ENCODE peak calls at places on chromosomes 7 and 10, in ten cellular contexts. One of them, this sample, is unnamed.

GRCh38 chr10:34137955-34138354 is 677.1 kb downstream of the PARD3 start:
- DNase-seq in GM10248: no peak
- DNase-seq in GM20000: no peak
- DNase-seq in HFFc6: peak
- DNase-seq in HepG2: no peak
- DNase-seq in GM13977: no peak
- DNase-seq in IMR-90: no peak
- DNase-seq in fibroblast of pulmonary artery: no peak
- DNase-seq in NB4: no peak
- DNase-seq in WTC11: no peak
- DNase-seq in this sample: no peak

GRCh38 chr7:37067961-37068536 is 343.8 kb upstream of the AOAH start:
- DNase-seq in NB4: no peak
- DNase-seq in GM10248: no peak
- DNase-seq in GM20000: no peak
- DNase-seq in HepG2: no peak
- DNase-seq in IMR-90: peak
- DNase-seq in HFFc6: no peak
- DNase-seq in WTC11: no peak
- DNase-seq in fibroblast of pulmonary artery: no peak
- DNase-seq in GM13977: no peak
- DNase-seq in this sample: no peak

GRCh38 chr10:69209787-69210480 is 10.2 kb upstream of the HKDC1 start:
- DNase-seq in WTC11: no peak
- DNase-seq in fibroblast of pulmonary artery: no peak
- DNase-seq in GM10248: no peak
- DNase-seq in IMR-90: no peak
- DNase-seq in NB4: no peak
- DNase-seq in HepG2: no peak
- DNase-seq in HFFc6: no peak
- DNase-seq in GM13977: no peak
- DNase-seq in GM20000: no peak
- DNase-seq in this sample: no peak

GRCh38 chr7:103573479-103574058 is 127.6 kb upstream of the SLC26A5 start:
- DNase-seq in GM13977: peak
- DNase-seq in WTC11: no peak
- DNase-seq in GM20000: peak
- DNase-seq in HFFc6: peak
- DNase-seq in GM10248: peak
- DNase-seq in NB4: peak
- DNase-seq in HepG2: peak
- DNase-seq in fibroblast of pulmonary artery: peak
- DNase-seq in IMR-90: peak
- DNase-seq in this sample: peak

GRCh38 chr7:4959881-4960280 is 894 bp upstream of the MMD2 start:
- DNase-seq in GM10248: no peak
- DNase-seq in fibroblast of pulmonary artery: no peak
- DNase-seq in HFFc6: no peak
- DNase-seq in GM20000: peak
- DNase-seq in HepG2: no peak
- DNase-seq in WTC11: no peak
- DNase-seq in GM13977: no peak
- DNase-seq in IMR-90: no peak
- DNase-seq in NB4: no peak
- DNase-seq in this sample: no peak

GRCh38 chr7:48337012-48337621 is 165.9 kb downstream of the ABCA13 start:
- DNase-seq in GM13977: peak
- DNase-seq in fibroblast of pulmonary artery: peak
- DNase-seq in HFFc6: peak
- DNase-seq in GM20000: peak
- DNase-seq in NB4: peak
- DNase-seq in GM10248: no peak
- DNase-seq in WTC11: peak
- DNase-seq in IMR-90: peak
- DNase-seq in HepG2: peak
- DNase-seq in this sample: peak

GRCh38 chr10:92972066-92972870 is 88.3 kb upstream of the CYP26C1 start:
- DNase-seq in GM13977: no peak
- DNase-seq in HFFc6: peak
- DNase-seq in HepG2: peak
- DNase-seq in NB4: peak
- DNase-seq in IMR-90: peak
- DNase-seq in fibroblast of pulmonary artery: peak
- DNase-seq in WTC11: no peak
- DNase-seq in GM10248: no peak
- DNase-seq in GM20000: no peak
- DNase-seq in this sample: peak

GRCh38 chr10:110841767-110842267 is 29.9 kb upstream of the PDCD4 start:
- DNase-seq in fibroblast of pulmonary artery: no peak
- DNase-seq in GM13977: peak
- DNase-seq in GM20000: peak
- DNase-seq in IMR-90: no peak
- DNase-seq in NB4: no peak
- DNase-seq in WTC11: no peak
- DNase-seq in GM10248: peak
- DNase-seq in HepG2: no peak
- DNase-seq in HFFc6: no peak
- DNase-seq in this sample: no peak

GRCh38 chr10:133079836-133080682 is 7.7 kb upstream of the ADGRA1 start:
- DNase-seq in fibroblast of pulmonary artery: no peak
- DNase-seq in GM13977: no peak
- DNase-seq in WTC11: peak
- DNase-seq in IMR-90: no peak
- DNase-seq in GM10248: no peak
- DNase-seq in HFFc6: no peak
- DNase-seq in HepG2: no peak
- DNase-seq in NB4: peak
- DNase-seq in GM20000: no peak
- DNase-seq in this sample: no peak

GRCh38 chr7:91559947-91560346 is 295.7 kb downstream of the FZD1 start:
- DNase-seq in IMR-90: no peak
- DNase-seq in GM20000: no peak
- DNase-seq in HFFc6: no peak
- DNase-seq in GM10248: no peak
- DNase-seq in GM13977: no peak
- DNase-seq in HepG2: no peak
- DNase-seq in WTC11: no peak
- DNase-seq in fibroblast of pulmonary artery: no peak
- DNase-seq in NB4: no peak
- DNase-seq in this sample: no peak

DNA sequence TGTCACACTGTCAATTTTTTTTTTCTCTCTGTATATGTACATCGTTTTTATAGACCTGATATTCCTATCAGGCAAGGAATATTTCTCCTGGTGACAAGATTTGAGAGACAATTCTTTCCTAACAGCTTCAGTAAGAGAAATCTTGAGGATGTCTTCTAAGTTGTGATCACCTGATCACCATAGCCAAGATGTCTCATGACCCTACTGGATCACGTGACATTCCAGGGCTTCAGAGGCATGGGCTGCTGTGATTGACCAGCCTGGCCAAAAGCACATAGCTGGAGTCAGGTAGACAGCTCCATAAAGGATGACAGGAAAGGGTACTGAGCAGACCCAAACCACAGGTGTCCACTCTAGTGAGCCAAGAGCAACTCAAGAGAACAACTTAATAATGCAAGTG is 444.9 kb downstream of the SORCS3 start:
- DNase-seq in HFFc6: no peak
- DNase-seq in GM13977: no peak
- DNase-seq in fibroblast of pulmonary artery: no peak
- DNase-seq in WTC11: no peak
- DNase-seq in GM20000: no peak
- DNase-seq in HepG2: no peak
- DNase-seq in NB4: no peak
- DNase-seq in IMR-90: no peak
- DNase-seq in GM10248: no peak
- DNase-seq in this sample: no peak
- TF ChIP-seq CTCF in HFFc6: no peak
- TF ChIP-seq CTCF in GM13977: no peak
- TF ChIP-seq CTCF in fibroblast of pulmonary artery: no peak
- TF ChIP-seq CTCF in WTC11: no peak
- TF ChIP-seq CTCF in GM20000: no peak
- TF ChIP-seq CTCF in HepG2: no peak
- TF ChIP-seq CTCF in NB4: no peak
- TF ChIP-seq CTCF in IMR-90: no peak
- TF ChIP-seq CTCF in GM10248: no peak
- TF ChIP-seq CTCF in this sample: no peak

DNA sequence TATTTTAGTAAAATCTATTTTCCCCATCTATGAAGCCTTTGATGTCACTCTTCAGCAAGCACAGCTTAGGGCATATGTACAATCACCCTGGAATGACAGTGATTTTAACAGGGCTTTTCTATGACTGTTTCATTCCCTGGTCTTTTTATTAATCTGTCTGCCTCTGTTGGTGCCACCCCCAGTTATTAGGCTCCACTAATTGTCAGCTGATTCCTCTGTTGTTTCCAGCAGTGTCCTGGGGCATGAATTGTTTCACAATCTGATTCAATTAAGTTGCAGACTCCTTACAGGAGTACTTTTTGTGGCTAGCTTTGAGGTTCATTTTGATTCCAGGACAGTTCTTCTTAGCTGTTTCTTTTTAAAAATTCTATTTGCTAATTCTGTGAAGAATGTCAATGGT is 38.6 kb downstream of the MYO3A start:
- DNase-seq in GM10248: no peak
- DNase-seq in GM13977: no peak
- DNase-seq in WTC11: no peak
- DNase-seq in GM20000: no peak
- DNase-seq in HFFc6: no peak
- DNase-seq in IMR-90: no peak
- DNase-seq in NB4: no peak
- DNase-seq in HepG2: no peak
- DNase-seq in fibroblast of pulmonary artery: no peak
- DNase-seq in this sample: no peak
- TF ChIP-seq CTCF in GM10248: no peak
- TF ChIP-seq CTCF in GM13977: no peak
- TF ChIP-seq CTCF in WTC11: no peak
- TF ChIP-seq CTCF in GM20000: no peak
- TF ChIP-seq CTCF in HFFc6: no peak
- TF ChIP-seq CTCF in IMR-90: no peak
- TF ChIP-seq CTCF in NB4: no peak
- TF ChIP-seq CTCF in HepG2: no peak
- TF ChIP-seq CTCF in fibroblast of pulmonary artery: no peak
- TF ChIP-seq CTCF in this sample: no peak

GRCh38 chr7:21261627-21262564 is 166.0 kb upstream of the SP4 start:
- DNase-seq in fibroblast of pulmonary artery: peak
- DNase-seq in GM10248: peak
- DNase-seq in IMR-90: peak
- DNase-seq in HFFc6: peak
- DNase-seq in WTC11: peak
- DNase-seq in HepG2: peak
- DNase-seq in GM20000: peak
- DNase-seq in GM13977: peak
- DNase-seq in NB4: peak
- DNase-seq in this sample: peak
- TF ChIP-seq CTCF in fibroblast of pulmonary artery: peak
- TF ChIP-seq CTCF in GM10248: peak
- TF ChIP-seq CTCF in IMR-90: peak
- TF ChIP-seq CTCF in HFFc6: peak
- TF ChIP-seq CTCF in WTC11: peak
- TF ChIP-seq CTCF in HepG2: peak
- TF ChIP-seq CTCF in GM20000: peak
- TF ChIP-seq CTCF in GM13977: peak
- TF ChIP-seq CTCF in NB4: peak
- TF ChIP-seq CTCF in this sample: peak

GRCh38 chr7:94451276-94451675 is 56.6 kb downstream of the COL1A2 start:
- DNase-seq in NB4: no peak
- DNase-seq in WTC11: no peak
- DNase-seq in GM20000: no peak
- DNase-seq in GM13977: no peak
- DNase-seq in HFFc6: no peak
- DNase-seq in HepG2: no peak
- DNase-seq in GM10248: no peak
- DNase-seq in fibroblast of pulmonary artery: no peak
- DNase-seq in IMR-90: no peak
- DNase-seq in this sample: no peak

GRCh38 chr7:94446308-94446707 is 51.6 kb downstream of the COL1A2 start:
- DNase-seq in NB4: no peak
- DNase-seq in HepG2: no peak
- DNase-seq in GM13977: no peak
- DNase-seq in fibroblast of pulmonary artery: no peak
- DNase-seq in GM20000: no peak
- DNase-seq in GM10248: no peak
- DNase-seq in WTC11: no peak
- DNase-seq in IMR-90: no peak
- DNase-seq in HFFc6: no peak
- DNase-seq in this sample: no peak

GRCh38 chr7:94450044-94450697 is 55.5 kb downstream of the COL1A2 start:
- DNase-seq in fibroblast of pulmonary artery: no peak
- DNase-seq in NB4: no peak
- DNase-seq in GM20000: no peak
- DNase-seq in HepG2: no peak
- DNase-seq in GM13977: no peak
- DNase-seq in WTC11: no peak
- DNase-seq in HFFc6: no peak
- DNase-seq in IMR-90: no peak
- DNase-seq in GM10248: no peak
- DNase-seq in this sample: no peak

GRCh38 chr7:94452257-94452656 is 57.4 kb upstream of the CASD1 start:
- DNase-seq in GM13977: no peak
- DNase-seq in IMR-90: peak
- DNase-seq in GM20000: no peak
- DNase-seq in WTC11: no peak
- DNase-seq in NB4: no peak
- DNase-seq in fibroblast of pulmonary artery: no peak
- DNase-seq in HFFc6: no peak
- DNase-seq in GM10248: no peak
- DNase-seq in HepG2: no peak
- DNase-seq in this sample: no peak

GRCh38 chr7:94449151-94449725 is 54.5 kb downstream of the COL1A2 start:
- DNase-seq in fibroblast of pulmonary artery: peak
- DNase-seq in NB4: peak
- DNase-seq in HFFc6: no peak
- DNase-seq in WTC11: no peak
- DNase-seq in IMR-90: peak
- DNase-seq in GM10248: peak
- DNase-seq in GM20000: peak
- DNase-seq in GM13977: peak
- DNase-seq in HepG2: peak
- DNase-seq in this sample: peak
- TF ChIP-seq CTCF in fibroblast of pulmonary artery: peak
- TF ChIP-seq CTCF in NB4: peak
- TF ChIP-seq CTCF in HFFc6: peak
- TF ChIP-seq CTCF in WTC11: peak
- TF ChIP-seq CTCF in IMR-90: peak
- TF ChIP-seq CTCF in GM10248: peak
- TF ChIP-seq CTCF in GM20000: no peak
- TF ChIP-seq CTCF in GM13977: peak
- TF ChIP-seq CTCF in HepG2: peak
- TF ChIP-seq CTCF in this sample: peak

GRCh38 chr10:114758331-114758730 is 63.2 kb upstream of the FHIP2A start:
- DNase-seq in fibroblast of pulmonary artery: no peak
- DNase-seq in WTC11: no peak
- DNase-seq in NB4: no peak
- DNase-seq in HepG2: no peak
- DNase-seq in GM13977: no peak
- DNase-seq in GM20000: no peak
- DNase-seq in HFFc6: peak
- DNase-seq in GM10248: no peak
- DNase-seq in IMR-90: peak
- DNase-seq in this sample: no peak
- TF ChIP-seq CTCF in fibroblast of pulmonary artery: no peak
- TF ChIP-seq CTCF in WTC11: no peak
- TF ChIP-seq CTCF in NB4: no peak
- TF ChIP-seq CTCF in HepG2: no peak
- TF ChIP-seq CTCF in GM13977: no peak
- TF ChIP-seq CTCF in GM20000: no peak
- TF ChIP-seq CTCF in HFFc6: no peak
- TF ChIP-seq CTCF in GM10248: no peak
- TF ChIP-seq CTCF in IMR-90: no peak
- TF ChIP-seq CTCF in this sample: no peak